ENCODE peak calls at places on chromosomes 16 and 17, in five cellular contexts. One of them, this sample, is unnamed.

GRCh38 chr16:30977502-30977901 is 7.5 kb upstream of the HSD3B7 start:
- DNase-seq in endodermal cell: peak; percentile 90
- DNase-seq in mucosa of descending colon: no peak
- DNase-seq in GM23338: peak; percentile 84
- DNase-seq in tibial artery: no peak
- DNase-seq in this sample: no peak

GRCh38 chr16:80931985-80932720 is 74.5 kb downstream of the CMC2 start:
- DNase-seq in GM23338: peak; percentile 74
- DNase-seq in mucosa of descending colon: peak; percentile 51
- DNase-seq in tibial artery: peak; percentile 79
- DNase-seq in endodermal cell: peak; percentile 87
- DNase-seq in this sample: peak; percentile 77

GRCh38 chr17:31366088-31366487 is 25.4 kb upstream of the RAB11FIP4 start:
- DNase-seq in tibial artery: no peak
- DNase-seq in endodermal cell: no peak
- DNase-seq in GM23338: no peak
- DNase-seq in mucosa of descending colon: no peak
- DNase-seq in this sample: no peak

GRCh38 chr17:29610395-29610794 is 12.3 kb downstream of the CORO6 start:
- DNase-seq in mucosa of descending colon: no peak
- DNase-seq in GM23338: no peak
- DNase-seq in tibial artery: peak; percentile 45
- DNase-seq in endodermal cell: no peak
- DNase-seq in this sample: no peak

GRCh38 chr16:80687606-80688005 is 116.8 kb downstream of the CDYL2 start:
- DNase-seq in tibial artery: no peak
- DNase-seq in mucosa of descending colon: no peak
- DNase-seq in endodermal cell: no peak
- DNase-seq in GM23338: no peak
- DNase-seq in this sample: no peak

GRCh38 chr17:41672153-41672552 is 16.5 kb upstream of the EIF1 start:
- DNase-seq in endodermal cell: peak; percentile 33
- DNase-seq in mucosa of descending colon: no peak
- DNase-seq in GM23338: no peak
- DNase-seq in tibial artery: no peak
- DNase-seq in this sample: no peak

GRCh38 chr17:82383411-82383810 is 11.8 kb downstream of the UTS2R start:
- DNase-seq in mucosa of descending colon: no peak
- DNase-seq in endodermal cell: no peak
- DNase-seq in tibial artery: no peak
- DNase-seq in GM23338: no peak
- DNase-seq in this sample: no peak

GRCh38 chr16:22787456-22788189 is 26.3 kb upstream of the HS3ST2 start:
- DNase-seq in mucosa of descending colon: peak; percentile 16
- DNase-seq in tibial artery: no peak
- DNase-seq in endodermal cell: no peak
- DNase-seq in GM23338: no peak
- DNase-seq in this sample: no peak

GRCh38 chr16:14650629-14651028 is 17.9 kb downstream of the BFAR start:
- DNase-seq in GM23338: no peak
- DNase-seq in mucosa of descending colon: no peak
- DNase-seq in tibial artery: no peak
- DNase-seq in endodermal cell: no peak
- DNase-seq in this sample: no peak

GRCh38 chr16:17499223-17499902 is 28.6 kb upstream of the XYLT1 start:
- DNase-seq in tibial artery: no peak
- DNase-seq in mucosa of descending colon: no peak
- DNase-seq in GM23338: no peak
- DNase-seq in endodermal cell: no peak
- DNase-seq in this sample: no peak

GRCh38 chr17:57586099-57586702 is 158.9 kb downstream of the CCDC182 start:
- DNase-seq in tibial artery: no peak
- DNase-seq in GM23338: no peak
- DNase-seq in endodermal cell: no peak
- DNase-seq in mucosa of descending colon: no peak
- DNase-seq in this sample: no peak

GRCh38 chr16:81703177-81704155 is 75.6 kb upstream of the PLCG2 start:
- DNase-seq in tibial artery: no peak
- DNase-seq in mucosa of descending colon: peak; percentile 49
- DNase-seq in endodermal cell: no peak
- DNase-seq in GM23338: peak; percentile 28
- DNase-seq in this sample: peak; percentile 90

GRCh38 chr17:30234296-30234695 is 1.2 kb downstream of the SLC6A4 start:
- DNase-seq in GM23338: no peak
- DNase-seq in endodermal cell: peak; percentile 41
- DNase-seq in tibial artery: no peak
- DNase-seq in mucosa of descending colon: no peak
- DNase-seq in this sample: no peak

GRCh38 chr17:7748098-7748775 is 30.7 kb downstream of the DNAH2 start:
- DNase-seq in tibial artery: no peak
- DNase-seq in GM23338: no peak
- DNase-seq in mucosa of descending colon: no peak
- DNase-seq in endodermal cell: no peak
- DNase-seq in this sample: no peak

GRCh38 chr17:49213803-49214202 is 3.3 kb downstream of the ABI3 start:
- DNase-seq in tibial artery: no peak
- DNase-seq in mucosa of descending colon: no peak
- DNase-seq in endodermal cell: no peak
- DNase-seq in GM23338: no peak
- DNase-seq in this sample: no peak

GRCh38 chr17:49216482-49216881 is 6.0 kb downstream of the ABI3 start:
- DNase-seq in GM23338: no peak
- DNase-seq in tibial artery: no peak
- DNase-seq in mucosa of descending colon: no peak
- DNase-seq in endodermal cell: no peak
- DNase-seq in this sample: no peak

GRCh38 chr17:49216953-49217650 is 6.6 kb downstream of the ABI3 start:
- DNase-seq in endodermal cell: no peak
- DNase-seq in mucosa of descending colon: peak; percentile 76
- DNase-seq in tibial artery: no peak
- DNase-seq in GM23338: no peak
- DNase-seq in this sample: peak; percentile 76

GRCh38 chr17:49213399-49213798 is 2.9 kb downstream of the ABI3 start:
- DNase-seq in endodermal cell: no peak
- DNase-seq in mucosa of descending colon: no peak
- DNase-seq in GM23338: no peak
- DNase-seq in tibial artery: no peak
- DNase-seq in this sample: no peak

DNA sequence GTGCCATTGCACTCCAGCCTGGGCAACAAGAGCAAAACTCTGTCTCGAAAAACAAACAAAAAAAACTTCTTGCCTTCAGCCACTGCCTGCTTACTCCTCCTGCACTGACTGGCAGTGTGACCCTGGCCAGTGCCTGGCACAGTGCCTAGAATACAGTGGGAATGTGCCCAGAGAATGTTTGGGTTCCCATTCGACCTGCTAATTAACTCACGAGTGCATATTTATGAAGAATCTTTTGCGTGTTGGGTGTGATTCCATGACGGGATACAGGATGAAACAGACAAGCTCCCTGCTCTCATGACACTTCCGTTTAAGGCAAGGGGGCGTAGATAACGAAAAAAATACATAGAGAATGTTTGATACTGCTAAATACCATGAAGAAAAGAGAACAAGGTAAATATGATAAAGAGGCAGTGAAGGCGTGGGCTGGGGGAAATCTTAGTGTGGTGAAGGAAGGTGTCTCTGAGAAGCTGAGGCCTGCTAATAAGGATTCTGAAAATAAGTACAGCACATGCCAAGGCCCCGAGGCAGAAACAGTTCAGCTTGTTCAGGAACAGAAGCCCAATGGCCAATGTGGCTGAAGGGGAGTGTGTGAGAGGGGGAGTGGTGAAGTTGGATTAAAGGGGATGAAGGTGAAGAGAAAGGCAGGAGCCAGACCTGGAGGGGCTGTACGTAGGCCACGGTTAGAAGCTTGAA is 4.3 kb downstream of the ABI3 start:
- DNase-seq in tibial artery: no peak
- DNase-seq in mucosa of descending colon: no peak
- DNase-seq in endodermal cell: no peak
- DNase-seq in GM23338: no peak
- DNase-seq in this sample: peak; percentile 77
- H3K4me3 ChIP-seq in tibial artery: no peak overlapping the region
- H3K4me3 ChIP-seq in mucosa of descending colon: no peak overlapping the region
- H3K4me3 ChIP-seq in endodermal cell: no peak overlapping the region
- H3K4me3 ChIP-seq in GM23338: no peak overlapping the region
- H3K4me3 ChIP-seq in this sample: no peak overlapping the region

DNA sequence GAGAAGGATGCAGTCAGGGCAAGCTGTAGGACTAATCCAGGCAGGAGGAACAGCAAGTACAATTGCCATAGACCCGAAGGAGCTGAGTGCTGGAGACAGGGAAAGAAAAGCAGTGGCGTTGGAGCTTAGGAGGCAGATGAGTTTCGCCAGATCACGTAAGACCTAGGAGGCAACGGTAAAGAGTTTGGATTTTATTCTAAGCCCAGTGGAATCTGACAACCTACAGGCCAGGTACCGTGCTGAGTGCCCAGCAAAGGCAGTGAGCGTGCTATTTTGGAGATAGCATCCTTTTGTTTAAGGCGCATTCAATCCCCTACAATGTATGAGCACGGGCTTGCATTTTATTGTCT is 1.2 kb downstream of the USP43 start:
- DNase-seq in GM23338: peak; percentile 25
- DNase-seq in tibial artery: no peak
- DNase-seq in mucosa of descending colon: no peak
- DNase-seq in endodermal cell: peak; percentile 75
- DNase-seq in this sample: no peak
- H3K4me1 ChIP-seq in GM23338: peaks cover 23% of the 10 kb centered on the region
- H3K4me1 ChIP-seq in tibial artery: peaks cover 17% of the 10 kb centered on the region
- H3K4me1 ChIP-seq in mucosa of descending colon: peaks cover 5% of the 10 kb centered on the region
- H3K4me1 ChIP-seq in endodermal cell: peaks cover 3% of the 10 kb centered on the region
- H3K4me1 ChIP-seq in this sample: peaks cover 11% of the 10 kb centered on the region

GRCh38 chr17:37082461-37082860 is 133.7 kb downstream of the AATF start:
- DNase-seq in mucosa of descending colon: no peak
- DNase-seq in tibial artery: no peak
- DNase-seq in endodermal cell: peak; percentile 71
- DNase-seq in GM23338: peak; percentile 57
- DNase-seq in this sample: no peak
- TF ChIP-seq CTCF in mucosa of descending colon: no peak
- TF ChIP-seq CTCF in tibial artery: no peak
- TF ChIP-seq CTCF in endodermal cell: peak; percentile 56
- TF ChIP-seq CTCF in GM23338: no peak
- TF ChIP-seq CTCF in this sample: no peak

DNA sequence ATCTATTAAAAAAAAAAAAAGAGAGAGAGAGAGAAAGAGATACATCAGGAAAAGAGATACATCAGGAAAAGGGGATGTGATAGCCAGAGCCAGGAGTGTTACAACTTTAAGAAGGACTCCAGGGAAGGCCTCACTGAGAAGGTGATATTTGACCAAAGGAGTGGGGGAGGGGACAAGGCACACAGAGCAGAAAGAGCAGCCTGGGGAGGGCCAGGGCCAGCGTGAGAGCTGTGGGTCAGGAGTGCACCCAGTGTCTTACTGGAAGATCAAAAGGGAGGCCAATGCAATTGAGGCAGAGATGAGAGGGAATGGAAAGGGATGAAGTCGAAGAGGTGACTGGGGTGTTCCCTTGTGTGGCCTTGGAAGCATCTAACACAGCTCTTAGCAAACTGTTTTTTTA is 7.7 kb downstream of the ASPHD1 start:
- DNase-seq in endodermal cell: no peak
- DNase-seq in GM23338: no peak
- DNase-seq in tibial artery: no peak
- DNase-seq in mucosa of descending colon: no peak
- DNase-seq in this sample: no peak
- H3K4me3 ChIP-seq in endodermal cell: no peak overlapping the region
- H3K4me3 ChIP-seq in GM23338: no peak overlapping the region
- H3K4me3 ChIP-seq in tibial artery: no peak overlapping the region
- H3K4me3 ChIP-seq in mucosa of descending colon: no peak overlapping the region
- H3K4me3 ChIP-seq in this sample: no peak overlapping the region

GRCh38 chr17:64380985-64381384 is 9.7 kb downstream of the PECAM1 start:
- DNase-seq in mucosa of descending colon: no peak
- DNase-seq in tibial artery: no peak
- DNase-seq in endodermal cell: no peak
- DNase-seq in GM23338: no peak
- DNase-seq in this sample: no peak

GRCh38 chr17:64385187-64386083 is 5.2 kb downstream of the PECAM1 start:
- DNase-seq in GM23338: no peak
- DNase-seq in tibial artery: peak; percentile 82
- DNase-seq in endodermal cell: no peak
- DNase-seq in mucosa of descending colon: no peak
- DNase-seq in this sample: peak; percentile 96

GRCh38 chr17:64378890-64379354 is 11.7 kb downstream of the PECAM1 start:
- DNase-seq in GM23338: no peak
- DNase-seq in endodermal cell: no peak
- DNase-seq in mucosa of descending colon: peak; percentile 25
- DNase-seq in tibial artery: peak; percentile 11
- DNase-seq in this sample: no peak

GRCh38 chr17:64384253-64385186 is 6.1 kb downstream of the PECAM1 start:
- DNase-seq in mucosa of descending colon: no peak
- DNase-seq in endodermal cell: no peak
- DNase-seq in GM23338: no peak
- DNase-seq in tibial artery: peak; percentile 29
- DNase-seq in this sample: no peak

DNA sequence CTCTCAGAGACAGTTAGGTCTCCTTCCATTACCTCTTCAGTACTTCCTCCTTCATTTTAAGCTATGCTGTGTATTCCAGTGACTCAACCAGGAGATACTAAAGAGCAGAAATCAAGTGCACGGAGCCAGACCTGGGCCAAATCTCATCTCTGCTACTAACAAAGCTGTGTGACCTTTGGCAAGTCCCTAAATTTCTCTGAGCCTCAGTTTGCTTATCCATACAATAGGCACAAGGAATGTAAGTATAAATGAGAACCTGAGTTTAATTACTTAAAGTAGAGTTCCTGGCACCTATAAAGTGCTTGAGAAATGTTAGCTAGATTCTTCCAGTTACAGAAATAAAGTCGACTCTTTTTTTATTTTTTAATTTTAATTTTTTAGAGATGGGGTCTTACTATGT is 8.5 kb downstream of the PECAM1 start:
- DNase-seq in endodermal cell: no peak
- DNase-seq in GM23338: no peak
- DNase-seq in tibial artery: peak; percentile 3
- DNase-seq in mucosa of descending colon: no peak
- DNase-seq in this sample: no peak
- H3K4me1 ChIP-seq in endodermal cell: peaks cover 10% of the 10 kb centered on the region
- H3K4me1 ChIP-seq in GM23338: no peaks in the 10 kb centered on the region
- H3K4me1 ChIP-seq in tibial artery: no peaks in the 10 kb centered on the region
- H3K4me1 ChIP-seq in mucosa of descending colon: no peaks in the 10 kb centered on the region
- H3K4me1 ChIP-seq in this sample: peaks cover 44% of the 10 kb centered on the region

DNA sequence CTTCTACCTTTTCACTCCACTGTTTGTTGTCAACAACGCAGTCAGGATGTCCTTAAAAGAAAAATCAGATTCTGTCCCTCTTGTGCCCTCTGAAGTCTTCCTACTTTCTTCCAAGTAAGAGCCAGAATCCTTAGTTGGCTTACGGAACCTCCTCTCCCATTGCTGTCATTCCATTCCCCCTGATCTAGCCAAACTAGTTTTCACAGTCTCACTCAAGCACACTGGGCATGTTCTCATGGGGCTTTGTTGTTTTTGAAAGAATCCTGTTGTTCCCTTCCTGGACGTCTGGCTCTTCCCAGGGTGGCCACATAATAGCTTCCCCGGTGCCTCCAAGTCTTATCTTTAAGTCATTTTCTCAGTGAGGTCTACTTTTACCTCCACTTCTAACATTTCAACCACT is 158.6 kb upstream of the ELAC2 start:
- DNase-seq in tibial artery: no peak
- DNase-seq in endodermal cell: no peak
- DNase-seq in mucosa of descending colon: no peak
- DNase-seq in GM23338: no peak
- DNase-seq in this sample: no peak
- TF ChIP-seq CTCF in tibial artery: no peak
- TF ChIP-seq CTCF in endodermal cell: no peak
- TF ChIP-seq CTCF in mucosa of descending colon: no peak
- TF ChIP-seq CTCF in GM23338: no peak
- TF ChIP-seq CTCF in this sample: no peak

This sample was measured in adrenal gland.